ENCODE peak calls at places on chromosomes 16 and 17, in six cellular contexts. G, Y, N, O, P and M are unnamed samples.
A peak's percentile ranks its signal among the peaks of the same experiment; 100 is the strongest.

GRCh38 chr17:49382556-49382955 is 20.5 kb upstream of the ZNF652 start:
- DNase-seq in G (no peak), Y (no peak), N (no peak), O (no peak), P (no peak), M (no peak)

GRCh38 chr16:2231016-2231931 is 5.0 kb upstream of the DNASE1L2 start:
- DNase-seq in G (no peak), Y (peak; percentile 61), N (no peak), O (peak; percentile 24), P (no peak), M (no peak)

GRCh38 chr17:78106211-78106610 is 22.3 kb downstream of the TMC6 start:
- DNase-seq in G (no peak), Y (no peak), N (no peak), O (peak; percentile 14), P (peak; percentile 41), M (no peak)

GRCh38 chr16:14436410-14436955 is 193.6 kb downstream of the PARN start:
- DNase-seq in G (no peak), Y (no peak), N (no peak), O (no peak), P (no peak), M (peak; percentile 50)

GRCh38 chr17:30379303-30380105 is 777 bp downstream of the CPD start:
- DNase-seq in G (peak; percentile 39), Y (no peak), N (no peak), O (peak; percentile 35), P (peak; percentile 62), M (peak; percentile 13)

GRCh38 chr17:55883112-55883511 is 132.3 kb downstream of the PCTP start:
- DNase-seq in G (no peak), Y (no peak), N (no peak), O (no peak), P (no peak), M (no peak)

GRCh38 chr16:1964046-1964505 is 550 bp downstream of the RPS2 start:
- DNase-seq in G (peak; percentile 63), Y (peak; percentile 35), N (no peak), O (peak; percentile 50), P (peak; percentile 67), M (no peak)

GRCh38 chr16:23952128-23953041 is 116.6 kb downstream of the PRKCB start:
- DNase-seq in G (no peak), Y (no peak), N (no peak), O (no peak), P (no peak), M (no peak)

GRCh38 chr16:30837904-30838303 is 50.9 kb upstream of the ZNF629 start:
- DNase-seq in G (no peak), Y (no peak), N (no peak), O (no peak), P (no peak), M (no peak)

GRCh38 chr17:35359396-35359795 is 14.0 kb downstream of the SLFN11 start:
- DNase-seq in G (no peak), Y (no peak), N (no peak), O (no peak), P (no peak), M (no peak)

GRCh38 chr17:41800601-41801373 is 11.0 kb downstream of the P3H4 start:
- DNase-seq in G (no peak), Y (peak; percentile 99), N (no peak), O (peak; percentile 29), P (peak; percentile 93), M (no peak)

GRCh38 chr17:31561469-31562412 is 170.3 kb downstream of the RAB11FIP4 start:
- DNase-seq in G (no peak), Y (no peak), N (no peak), O (no peak), P (no peak), M (no peak)

GRCh38 chr16:24635900-24636610 is 93.4 kb upstream of the TNRC6A start:
- DNase-seq in G (peak; percentile 97), Y (peak; percentile 90), N (peak; percentile 76), O (peak; percentile 81), P (peak; percentile 77), M (no peak)

GRCh38 chr17:75877752-75878173 is 618 bp downstream of the TRIM47 start:
- DNase-seq in G (peak; percentile 72), Y (peak; percentile 84), N (peak; percentile 50), O (peak; percentile 83), P (peak; percentile 89), M (peak; percentile 69)

GRCh38 chr16:20339744-20340143 is 12.4 kb upstream of the GP2 start:
- DNase-seq in G (no peak), Y (no peak), N (no peak), O (no peak), P (no peak), M (no peak)

GRCh38 chr17:17740627-17741237 is 59.5 kb downstream of the RAI1 start:
- DNase-seq in G (no peak), Y (no peak), N (no peak), O (no peak), P (no peak), M (no peak)

GRCh38 chr16:9570521-9570920 is 479.1 kb downstream of the HAPSTR1 start:
- DNase-seq in G (no peak), Y (no peak), N (no peak), O (no peak), P (no peak), M (no peak)

GRCh38 chr17:66576473-66576872 is 258.4 kb upstream of the CACNG5 start:
- DNase-seq in G (no peak), Y (no peak), N (no peak), O (no peak), P (no peak), M (no peak)

GRCh38 chr16:56415849-56416248 is 9.5 kb downstream of the AMFR start:
- DNase-seq in G (no peak), Y (no peak), N (no peak), O (no peak), P (no peak), M (no peak)
- H3K4me1 ChIP-seq in G (peaks cover 8% of the 10 kb centered on the region), Y (peaks cover 11% of the 10 kb centered on the region), N (no peaks in the 10 kb centered on the region), O (peaks cover 11% of the 10 kb centered on the region), P (no peaks in the 10 kb centered on the region), M (no peaks in the 10 kb centered on the region)

DNA sequence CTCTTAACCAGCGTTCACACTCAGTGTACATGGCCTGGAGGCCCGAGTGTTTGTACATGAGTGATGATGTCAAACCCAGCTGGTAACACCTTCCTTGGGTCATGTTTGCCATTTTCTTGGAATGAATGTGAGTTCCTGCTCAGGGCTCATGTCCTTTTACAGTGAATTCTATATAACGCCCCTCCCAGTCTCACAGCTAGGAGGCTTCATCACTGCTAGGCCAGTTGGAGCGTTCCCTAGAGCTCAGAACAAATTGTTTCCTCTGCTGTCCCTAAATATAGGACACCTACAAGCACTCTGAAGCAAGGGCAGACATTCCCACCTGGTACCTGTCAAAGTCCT is 5.5 kb downstream of the TIMM22 start:
- DNase-seq in G (no peak), Y (no peak), N (no peak), O (no peak), P (no peak), M (no peak)
- H3K4me3 ChIP-seq in G (no peak overlapping the region), Y (no peak overlapping the region), N (no peak overlapping the region), O (no peak overlapping the region), P (no peak overlapping the region), M (no peak overlapping the region)

GRCh38 chr16:3595110-3595486 is 16.3 kb downstream of the SLX4 start:
- DNase-seq in G (no peak), Y (no peak), N (no peak), O (no peak), P (no peak), M (no peak)
- H3K36me3 ChIP-seq in G (no peaks in the 10 kb centered on the region), Y (peaks cover 8% of the 10 kb centered on the region), N (no peaks in the 10 kb centered on the region), O (peaks cover 6% of the 10 kb centered on the region), P (no peaks in the 10 kb centered on the region), M (peaks cover 18% of the 10 kb centered on the region)

GRCh38 chr17:83084214-83084613 is 4.8 kb downstream of the METRNL start:
- DNase-seq in G (no peak), Y (no peak), N (no peak), O (no peak), P (no peak), M (no peak)

GRCh38 chr17:83083368-83084201 is 4.2 kb downstream of the METRNL start:
- DNase-seq in G (no peak), Y (no peak), N (no peak), O (peak; percentile 58), P (peak; percentile 66), M (no peak)

GRCh38 chr17:83081561-83082201 is 2.3 kb downstream of the METRNL start:
- DNase-seq in G (no peak), Y (no peak), N (no peak), O (no peak), P (peak; percentile 92), M (no peak)

GRCh38 chr17:83082435-83082834 is 3.0 kb downstream of the METRNL start:
- DNase-seq in G (no peak), Y (no peak), N (no peak), O (no peak), P (no peak), M (no peak)

GRCh38 chr17:83082899-83083367 is 3.5 kb downstream of the METRNL start:
- DNase-seq in G (no peak), Y (no peak), N (no peak), O (no peak), P (no peak), M (no peak)
- H3K4me1 ChIP-seq in G (no peaks in the 10 kb centered on the region), Y (peaks cover 14% of the 10 kb centered on the region), N (no peaks in the 10 kb centered on the region), O (peaks cover 67% of the 10 kb centered on the region), P (peaks cover 14% of the 10 kb centered on the region), M (no peaks in the 10 kb centered on the region)

GRCh38 chr16:68246671-68247070 is 1.5 kb downstream of the PLA2G15 start:
- DNase-seq in G (no peak), Y (no peak), N (no peak), O (peak; percentile 55), P (no peak), M (no peak)

GRCh38 chr16:68244481-68244902 is 681 bp upstream of the PLA2G15 start:
- DNase-seq in G (peak; percentile 19), Y (no peak), N (no peak), O (no peak), P (no peak), M (no peak)

GRCh38 chr16:68247400-68247799 is 2.2 kb downstream of the PLA2G15 start:
- DNase-seq in G (no peak), Y (no peak), N (no peak), O (peak; percentile 57), P (no peak), M (no peak)

GRCh38 chr16:68244903-68245853 is at the start of gene PLA2G15:
- DNase-seq in G (peak; percentile 96), Y (peak; percentile 93), N (peak; percentile 91), O (peak; percentile 98), P (peak; percentile 97), M (peak; percentile 96)

DNA sequence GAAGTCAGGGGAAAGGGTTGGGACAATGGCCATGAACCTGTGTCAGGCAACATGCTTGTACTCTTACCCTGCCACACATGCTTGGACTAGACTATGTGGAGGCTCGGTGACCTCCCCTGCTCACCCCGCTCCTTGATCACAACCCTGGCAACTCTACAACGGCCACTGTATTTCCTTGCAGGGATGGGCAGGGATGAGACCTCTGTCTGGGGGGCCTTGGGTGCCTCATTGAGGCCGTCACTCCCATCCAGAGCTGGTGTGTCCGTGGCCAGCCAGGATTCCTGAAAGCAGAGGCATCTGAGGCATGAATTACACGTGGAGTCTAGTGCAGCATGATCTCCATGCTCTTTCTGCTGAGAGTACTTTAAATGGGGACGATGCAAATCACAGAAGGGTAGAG is 948 bp downstream of the PLA2G15 start:
- DNase-seq in G (peak; percentile 20), Y (no peak), N (no peak), O (no peak), P (no peak), M (no peak)
- H3K4me3 ChIP-seq in G (no peak overlapping the region), Y (peak overlapping the region; percentile 59), N (peak overlapping the region; percentile 92), O (peak overlapping the region; percentile 98), P (peak overlapping the region; percentile 93), M (peak overlapping the region; percentile 99)